ENCODE peak calls at places on chromosomes 1 and 21, in four cellular contexts. D, N, Z and F are unnamed samples.

GRCh38 chr1:64515427-64515826 is 45.5 kb downstream of the CACHD1 start:
- DNase-seq in D (no peak), N (no peak), Z (no peak), F (no peak)

GRCh38 chr1:112383759-112384370 is 12.1 kb upstream of the CTTNBP2NL start:
- DNase-seq in D (no peak), N (no peak), Z (no peak), F (no peak)

GRCh38 chr1:88774151-88774556 is 90.1 kb downstream of the PKN2 start:
- DNase-seq in D (peak; percentile 33), N (no peak), Z (peak; percentile 56), F (peak; percentile 62)

GRCh38 chr1:94713472-94714141 is 106.5 kb upstream of the SLC44A3 start:
- DNase-seq in D (peak; percentile 83), N (no peak), Z (peak; percentile 92), F (peak; percentile 41)

GRCh38 chr1:1986451-1987141 is 17.0 kb downstream of the CFAP74 start:
- DNase-seq in D (no peak), N (no peak), Z (peak; percentile 24), F (no peak)

GRCh38 chr1:221816899-221817298 is 75.0 kb upstream of the DUSP10 start:
- DNase-seq in D (no peak), N (no peak), Z (no peak), F (peak; percentile 44)

GRCh38 chr1:88375977-88376376 is 308.1 kb upstream of the PKN2 start:
- DNase-seq in D (no peak), N (no peak), Z (no peak), F (no peak)

GRCh38 chr1:2412773-2413494 is 570 bp upstream of the PEX10 start:
- DNase-seq in D (peak; percentile 34), N (peak; percentile 84), Z (peak; percentile 68), F (peak; percentile 58)

GRCh38 chr1:155080250-155081228 is 1.9 kb downstream of the EFNA3 start:
- DNase-seq in D (peak; percentile 92), N (peak; percentile 66), Z (no peak), F (no peak)

GRCh38 chr1:6874298-6874697 is 89.0 kb downstream of the CAMTA1 start:
- DNase-seq in D (no peak), N (no peak), Z (no peak), F (no peak)

GRCh38 chr1:13725714-13726175 is 25.8 kb downstream of the PRDM2 start:
- DNase-seq in D (peak; percentile 30), N (peak; percentile 20), Z (peak; percentile 20), F (peak; percentile 21)

GRCh38 chr1:210558302-210558701 is 229.6 kb downstream of the HHAT start:
- DNase-seq in D (no peak), N (peak; percentile 30), Z (no peak), F (no peak)

GRCh38 chr1:21631944-21632887 is 36.9 kb downstream of the RAP1GAP start:
- DNase-seq in D (no peak), N (peak; percentile 92), Z (peak; percentile 52), F (peak; percentile 37)

GRCh38 chr1:23960291-23960718 is 677 bp downstream of the PNRC2 start:
- DNase-seq in D (no peak), N (no peak), Z (no peak), F (no peak)

GRCh38 chr21:18914570-18914969 is 511.0 kb upstream of the TMPRSS15 start:
- DNase-seq in D (no peak), N (no peak), Z (no peak), F (no peak)

GRCh38 chr1:44016875-44017400 is 14.3 kb downstream of the SLC6A9 start:
- DNase-seq in D (no peak), N (no peak), Z (no peak), F (no peak)

GRCh38 chr1:241411056-241411775 is 54.2 kb upstream of the RGS7 start:
- DNase-seq in D (no peak), N (no peak), Z (no peak), F (no peak)

GRCh38 chr1:116772648-116773045 is 18.4 kb downstream of the CD2 start:
- DNase-seq in D (no peak), N (no peak), Z (no peak), F (no peak)

GRCh38 chr1:156091610-156092009 is 9.3 kb upstream of the MEX3A start:
- DNase-seq in D (no peak), N (no peak), Z (no peak), F (no peak)

GRCh38 chr1:156086256-156086662 is 4.0 kb upstream of the MEX3A start:
- DNase-seq in D (no peak), N (no peak), Z (peak; percentile 99), F (peak; percentile 67)

GRCh38 chr1:156090138-156090821 is 8.0 kb upstream of the MEX3A start:
- DNase-seq in D (no peak), N (no peak), Z (no peak), F (no peak)

GRCh38 chr1:156089704-156090103 is 7.4 kb upstream of the MEX3A start:
- DNase-seq in D (no peak), N (no peak), Z (no peak), F (no peak)

GRCh38 chr1:156090822-156091188 is 8.5 kb upstream of the MEX3A start:
- DNase-seq in D (peak; percentile 96), N (peak; percentile 84), Z (peak; percentile 74), F (peak; percentile 85)
- TF ChIP-seq MAX in D (no peak), N (no peak), Z (no peak), F (no peak)

GRCh38 chr1:98965394-98965793 is 39.3 kb downstream of the PLPPR5 start:
- DNase-seq in D (no peak), N (no peak), Z (no peak), F (no peak)

GRCh38 chr1:98964198-98964597 is 40.5 kb downstream of the PLPPR5 start:
- DNase-seq in D (no peak), N (no peak), Z (no peak), F (no peak)

GRCh38 chr1:98963359-98963758 is 41.3 kb downstream of the PLPPR5 start:
- DNase-seq in D (no peak), N (no peak), Z (no peak), F (no peak)

GRCh38 chr1:98967122-98967521 is 37.5 kb downstream of the PLPPR5 start:
- DNase-seq in D (no peak), N (no peak), Z (no peak), F (no peak)

GRCh38 chr1:98962156-98962555 is 42.5 kb downstream of the PLPPR5 start:
- DNase-seq in D (no peak), N (no peak), Z (no peak), F (no peak)
- TF ChIP-seq JUN in D (no peak), N (no peak), Z (no peak), F (no peak)

DNA sequence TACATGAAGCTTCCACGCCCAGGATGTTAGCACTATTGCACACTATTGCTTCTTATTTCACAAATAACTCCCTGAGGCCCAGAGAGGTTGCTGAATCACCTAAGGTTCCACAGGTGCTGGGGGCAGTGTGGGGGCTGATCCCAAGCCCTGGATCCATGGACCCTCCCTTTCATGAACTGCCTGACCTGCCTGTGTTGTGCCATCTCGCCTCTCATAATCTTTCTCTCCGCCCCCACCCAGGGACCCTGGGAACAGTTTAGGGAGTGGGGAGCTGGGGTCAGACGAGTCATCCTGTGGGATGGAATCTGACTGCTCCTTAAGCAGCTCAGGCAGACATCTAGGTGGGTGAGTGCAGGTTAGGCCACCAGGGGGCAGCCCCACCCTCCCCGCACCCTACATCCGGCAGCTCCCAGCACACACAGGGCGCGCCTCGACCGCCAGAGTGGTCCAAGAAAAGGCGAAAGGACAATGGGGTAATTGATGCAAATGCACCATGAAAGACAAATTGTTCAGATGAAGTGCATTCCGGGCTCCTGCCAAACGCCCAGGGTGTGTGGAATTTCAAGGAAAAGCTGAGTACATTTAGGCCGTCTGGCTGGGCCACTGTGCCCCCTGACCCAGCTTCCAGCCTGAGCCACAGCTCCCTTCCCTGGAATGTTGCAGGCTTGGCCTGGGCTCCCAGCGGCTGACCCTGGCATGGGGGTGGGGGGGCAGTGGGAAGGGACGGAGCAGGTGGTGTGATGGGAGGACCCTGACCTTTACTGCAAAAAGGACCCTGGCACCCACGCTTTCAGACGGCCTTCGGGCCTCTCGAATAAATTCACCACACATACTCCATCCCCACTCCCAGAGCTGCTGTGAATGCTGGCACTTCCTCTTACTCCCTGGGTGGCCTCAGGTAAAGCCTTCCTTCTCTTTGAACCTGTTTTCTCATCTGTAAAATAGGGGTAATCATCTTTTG is 20.8 kb downstream of the PHLDA3 start:
- DNase-seq in D (peak; percentile 83), N (peak; percentile 94), Z (peak; percentile 56), F (peak; percentile 94)
- TF ChIP-seq HMGXB4 in D (peak; percentile 50), N (no peak), Z (peak; percentile 40), F (no peak)

GRCh38 chr1:4973341-4973740 is 318.9 kb downstream of the AJAP1 start:
- DNase-seq in D (no peak), N (no peak), Z (no peak), F (no peak)
- TF ChIP-seq MAX in D (no peak), N (no peak), Z (no peak), F (no peak)